ENCODE peak calls at places on chromosomes 6 and 20, in eight cellular contexts. C is activated T-cell treated with anti-CD3 and anti-CD28 coated beads, Interleukin-2, amount 50 U/mL, for 24 hours; R is GDM1; O is A172; W is iPS DF 6.9; P is transverse colon; B is SJSA1; V is T-cell. L is an unnamed sample.

GRCh38 chr6:43575105-43575771 is 600 bp downstream of the XPO5 start:
- DNase-seq in C (no peak), R (no peak), O (no peak), W (peak; percentile 2), P (peak; percentile 36), B (no peak), V (no peak), L (peak; percentile 27)

GRCh38 chr6:71419954-71420692 is 131.5 kb downstream of the OGFRL1 start:
- DNase-seq in C (no peak), R (no peak), O (no peak), W (no peak), P (peak; percentile 13), B (peak; percentile 56), V (no peak), L (no peak)

GRCh38 chr6:147604373-147604772 is 95.9 kb downstream of the SAMD5 start:
- DNase-seq in C (no peak), R (no peak), O (no peak), W (no peak), P (no peak), B (no peak), V (no peak), L (no peak)

GRCh38 chr6:170022291-170022722 is 268.6 kb downstream of the DLL1 start:
- DNase-seq in C (peak; percentile 16), R (no peak), O (no peak), W (no peak), P (no peak), B (no peak), V (no peak), L (no peak)

GRCh38 chr6:84643778-84644177 is 120.6 kb downstream of the TBX18 start:
- DNase-seq in C (no peak), R (no peak), O (no peak), W (no peak), P (no peak), B (no peak), V (no peak), L (no peak)

GRCh38 chr20:40175296-40175695 is 513.7 kb downstream of the MAFB start:
- DNase-seq in C (no peak), R (no peak), O (no peak), W (no peak), P (no peak), B (no peak), V (no peak), L (no peak)

GRCh38 chr6:157912326-157912725 is 69.3 kb upstream of the SYNJ2 start:
- DNase-seq in C (no peak), R (no peak), O (peak; percentile 58), W (no peak), P (no peak), B (no peak), V (no peak), L (peak; percentile 83)

GRCh38 chr6:154907293-154907692 is 87.8 kb upstream of the TIAM2 start:
- DNase-seq in C (no peak), R (no peak), O (no peak), W (no peak), P (no peak), B (no peak), V (no peak), L (no peak)

GRCh38 chr6:8187209-8187608 is 84.9 kb upstream of the EEF1E1 start:
- DNase-seq in C (no peak), R (no peak), O (no peak), W (no peak), P (no peak), B (no peak), V (no peak), L (no peak)

GRCh38 chr6:140816696-140817095 is 1316.0 kb upstream of the GJE1 start:
- DNase-seq in C (no peak), R (no peak), O (no peak), W (no peak), P (no peak), B (no peak), V (no peak), L (no peak)

GRCh38 chr20:51565741-51566140 is 23.2 kb upstream of the NFATC2 start:
- DNase-seq in C (no peak), R (no peak), O (peak; percentile 75), W (no peak), P (no peak), B (no peak), V (no peak), L (no peak)

GRCh38 chr6:162728706-162729105 is 932 bp downstream of the PACRG start:
- DNase-seq in C (no peak), R (no peak), O (no peak), W (no peak), P (no peak), B (no peak), V (no peak), L (no peak)

GRCh38 chr6:6783736-6784135 is 195.2 kb downstream of the LY86 start:
- DNase-seq in C (no peak), R (no peak), O (no peak), W (no peak), P (no peak), B (peak; percentile 68), V (no peak), L (no peak)

GRCh38 chr6:141463237-141463977 is 669.3 kb upstream of the GJE1 start:
- DNase-seq in C (no peak), R (no peak), O (peak; percentile 41), W (no peak), P (no peak), B (no peak), V (no peak), L (no peak)

GRCh38 chr6:12386816-12387215 is 96.7 kb downstream of the EDN1 start:
- DNase-seq in C (no peak), R (no peak), O (no peak), W (no peak), P (no peak), B (no peak), V (no peak), L (no peak)

GRCh38 chr6:101284131-101284530 is 109.4 kb upstream of the GRIK2 start:
- DNase-seq in C (no peak), R (no peak), O (no peak), W (no peak), P (no peak), B (no peak), V (no peak), L (no peak)

GRCh38 chr20:61575151-61575937 is 323.3 kb downstream of the CDH4 start:
- DNase-seq in C (no peak), R (no peak), O (peak; percentile 74), W (no peak), P (no peak), B (no peak), V (no peak), L (no peak)

GRCh38 chr6:32087574-32088486 is 21.3 kb downstream of the TNXB start:
- DNase-seq in C (peak; percentile 78), R (no peak), O (no peak), W (peak; percentile 79), P (peak; percentile 89), B (no peak), V (peak; percentile 71), L (no peak)

L was measured in HS-27A.